ENCODE peak calls at places on chromosome 19, in nine cellular contexts. One of them, this sample, is unnamed.

GRCh38 chr19:54875506-54875905 is 1.5 kb downstream of the FCAR start:
- DNase-seq in cardiac muscle cell: no peak
- DNase-seq in iris pigment epithelial cell: no peak
- DNase-seq in heart left ventricle: no peak
- DNase-seq in ACHN: no peak
- DNase-seq in skeletal muscle cell: no peak
- DNase-seq in hepatic stellate cell: no peak
- DNase-seq in nephron progenitor cell: no peak
- DNase-seq in lung microvascular endothelial cell: no peak
- DNase-seq in this sample: no peak

GRCh38 chr19:8486661-8487136 is 15.7 kb downstream of the PRAM1 start:
- DNase-seq in heart left ventricle: no peak
- DNase-seq in iris pigment epithelial cell: no peak
- DNase-seq in skeletal muscle cell: no peak
- DNase-seq in nephron progenitor cell: no peak
- DNase-seq in ACHN: no peak
- DNase-seq in lung microvascular endothelial cell: no peak
- DNase-seq in cardiac muscle cell: no peak
- DNase-seq in hepatic stellate cell: no peak
- DNase-seq in this sample: no peak

GRCh38 chr19:33826521-33826920 is 29.9 kb downstream of the KCTD15 start:
- DNase-seq in lung microvascular endothelial cell: no peak
- DNase-seq in iris pigment epithelial cell: no peak
- DNase-seq in hepatic stellate cell: no peak
- DNase-seq in heart left ventricle: peak; percentile 4
- DNase-seq in nephron progenitor cell: no peak
- DNase-seq in ACHN: no peak
- DNase-seq in skeletal muscle cell: no peak
- DNase-seq in cardiac muscle cell: no peak
- DNase-seq in this sample: no peak

GRCh38 chr19:5154129-5154798 is 185.4 kb downstream of the KDM4B start:
- DNase-seq in iris pigment epithelial cell: no peak
- DNase-seq in skeletal muscle cell: no peak
- DNase-seq in lung microvascular endothelial cell: peak; percentile 46
- DNase-seq in nephron progenitor cell: peak; percentile 69
- DNase-seq in hepatic stellate cell: no peak
- DNase-seq in heart left ventricle: no peak
- DNase-seq in cardiac muscle cell: peak; percentile 54
- DNase-seq in ACHN: peak; percentile 15
- DNase-seq in this sample: peak; percentile 57

GRCh38 chr19:40282209-40282580 is 3.0 kb downstream of the AKT2 start:
- DNase-seq in hepatic stellate cell: no peak
- DNase-seq in cardiac muscle cell: no peak
- DNase-seq in lung microvascular endothelial cell: no peak
- DNase-seq in ACHN: no peak
- DNase-seq in heart left ventricle: no peak
- DNase-seq in skeletal muscle cell: no peak
- DNase-seq in iris pigment epithelial cell: no peak
- DNase-seq in nephron progenitor cell: no peak
- DNase-seq in this sample: no peak

GRCh38 chr19:11769995-11770394 is 3.2 kb downstream of the ZNF441 start:
- DNase-seq in skeletal muscle cell: no peak
- DNase-seq in nephron progenitor cell: no peak
- DNase-seq in ACHN: no peak
- DNase-seq in heart left ventricle: no peak
- DNase-seq in hepatic stellate cell: no peak
- DNase-seq in lung microvascular endothelial cell: no peak
- DNase-seq in iris pigment epithelial cell: no peak
- DNase-seq in cardiac muscle cell: no peak
- DNase-seq in this sample: no peak

GRCh38 chr19:40242480-40242879 is 16.0 kb upstream of the CCNP start:
- DNase-seq in nephron progenitor cell: no peak
- DNase-seq in ACHN: no peak
- DNase-seq in heart left ventricle: no peak
- DNase-seq in cardiac muscle cell: no peak
- DNase-seq in iris pigment epithelial cell: no peak
- DNase-seq in hepatic stellate cell: no peak
- DNase-seq in skeletal muscle cell: no peak
- DNase-seq in lung microvascular endothelial cell: peak; percentile 36
- DNase-seq in this sample: no peak

GRCh38 chr19:38891791-38892190 is 7.6 kb downstream of the SIRT2 start:
- DNase-seq in skeletal muscle cell: peak; percentile 41
- DNase-seq in lung microvascular endothelial cell: no peak
- DNase-seq in iris pigment epithelial cell: no peak
- DNase-seq in hepatic stellate cell: no peak
- DNase-seq in cardiac muscle cell: no peak
- DNase-seq in ACHN: no peak
- DNase-seq in nephron progenitor cell: no peak
- DNase-seq in heart left ventricle: no peak
- DNase-seq in this sample: no peak

GRCh38 chr19:8028951-8029491 is 23.5 kb upstream of the CCL25 start:
- DNase-seq in nephron progenitor cell: peak; percentile 75
- DNase-seq in iris pigment epithelial cell: no peak
- DNase-seq in cardiac muscle cell: peak; percentile 65
- DNase-seq in lung microvascular endothelial cell: no peak
- DNase-seq in ACHN: no peak
- DNase-seq in hepatic stellate cell: peak; percentile 50
- DNase-seq in skeletal muscle cell: no peak
- DNase-seq in heart left ventricle: peak; percentile 25
- DNase-seq in this sample: peak; percentile 33

GRCh38 chr19:40231544-40232424 is 5.3 kb upstream of the CCNP start:
- DNase-seq in heart left ventricle: peak; percentile 50
- DNase-seq in iris pigment epithelial cell: peak; percentile 21
- DNase-seq in ACHN: no peak
- DNase-seq in nephron progenitor cell: peak; percentile 50
- DNase-seq in cardiac muscle cell: peak; percentile 56
- DNase-seq in hepatic stellate cell: peak; percentile 61
- DNase-seq in skeletal muscle cell: no peak
- DNase-seq in lung microvascular endothelial cell: peak; percentile 73
- DNase-seq in this sample: no peak

GRCh38 chr19:35219008-35219407 is 9.5 kb downstream of the FAM187B start:
- DNase-seq in nephron progenitor cell: no peak
- DNase-seq in cardiac muscle cell: no peak
- DNase-seq in iris pigment epithelial cell: no peak
- DNase-seq in skeletal muscle cell: no peak
- DNase-seq in ACHN: no peak
- DNase-seq in hepatic stellate cell: no peak
- DNase-seq in lung microvascular endothelial cell: no peak
- DNase-seq in heart left ventricle: no peak
- DNase-seq in this sample: no peak

GRCh38 chr19:38417544-38418506 is 8.2 kb downstream of the RASGRP4 start:
- DNase-seq in lung microvascular endothelial cell: peak; percentile 32
- DNase-seq in cardiac muscle cell: peak; percentile 48
- DNase-seq in skeletal muscle cell: no peak
- DNase-seq in heart left ventricle: peak; percentile 73
- DNase-seq in hepatic stellate cell: no peak
- DNase-seq in nephron progenitor cell: peak; percentile 88
- DNase-seq in ACHN: peak; percentile 28
- DNase-seq in iris pigment epithelial cell: no peak
- DNase-seq in this sample: peak; percentile 46

This sample was measured in neural crest cell.